ENCODE peak calls at places on chromosomes 1 and 21, in ten cellular contexts. S, M, O, Z, L, V, U, T, Q and G are unnamed samples.

GRCh38 chr1:229136817-229137216 is 134.1 kb upstream of the RAB4A start:
- DNase-seq in S (no peak), M (no peak), O (no peak), Z (no peak), L (no peak), V (no peak), U (no peak), T (no peak), Q (no peak), G (no peak)

GRCh38 chr1:106456832-106457231 is 599.6 kb upstream of the PRMT6 start:
- DNase-seq in S (no peak), M (no peak), O (no peak), Z (no peak), L (no peak), V (no peak), U (no peak), T (no peak), Q (no peak), G (no peak)

GRCh38 chr1:178536844-178537371 is 24.0 kb downstream of the TEX35 start:
- DNase-seq in S (peak), M (peak), O (peak), Z (peak), L (peak), V (peak), U (peak), T (peak), Q (no peak), G (peak)

GRCh38 chr1:216929870-216930582 is 206.8 kb upstream of the ESRRG start:
- DNase-seq in S (peak), M (no peak), O (peak), Z (peak), L (no peak), V (no peak), U (no peak), T (peak), Q (no peak), G (no peak)

GRCh38 chr21:39630827-39631226 is 18.1 kb downstream of the B3GALT5 start:
- DNase-seq in S (peak), M (no peak), O (no peak), Z (peak), L (no peak), V (peak), U (no peak), T (no peak), Q (no peak), G (peak)

GRCh38 chr1:156740307-156740678 is 595 bp downstream of the MRPL24 start:
- DNase-seq in S (no peak), M (no peak), O (no peak), Z (no peak), L (no peak), V (no peak), U (no peak), T (no peak), Q (no peak), G (no peak)

GRCh38 chr1:59332221-59332620 is 35.3 kb downstream of the FGGY start:
- DNase-seq in S (peak), M (no peak), O (no peak), Z (no peak), L (no peak), V (no peak), U (no peak), T (no peak), Q (no peak), G (no peak)

GRCh38 chr1:44811714-44812151 is 3.4 kb downstream of the BTBD19 start:
- DNase-seq in S (peak), M (peak), O (peak), Z (peak), L (no peak), V (peak), U (no peak), T (no peak), Q (peak), G (no peak)

GRCh38 chr1:91712981-91713841 is 172.7 kb downstream of the TGFBR3 start:
- DNase-seq in S (peak), M (peak), O (peak), Z (peak), L (no peak), V (peak), U (no peak), T (peak), Q (no peak), G (no peak)

GRCh38 chr21:39651206-39651605 is 38.5 kb downstream of the B3GALT5 start:
- DNase-seq in S (no peak), M (no peak), O (no peak), Z (no peak), L (no peak), V (no peak), U (no peak), T (no peak), Q (no peak), G (no peak)

GRCh38 chr1:31218705-31219104 is 21.0 kb downstream of the NKAIN1 start:
- DNase-seq in S (no peak), M (no peak), O (no peak), Z (no peak), L (no peak), V (no peak), U (no peak), T (no peak), Q (no peak), G (no peak)

GRCh38 chr1:6235302-6235680 is 473 bp downstream of the ICMT start:
- DNase-seq in S (no peak), M (no peak), O (no peak), Z (no peak), L (no peak), V (no peak), U (no peak), T (no peak), Q (no peak), G (no peak)

GRCh38 chr1:12472798-12473551 is 145.0 kb downstream of the DHRS3 start:
- DNase-seq in S (no peak), M (no peak), O (peak), Z (no peak), L (no peak), V (no peak), U (no peak), T (no peak), Q (no peak), G (no peak)

GRCh38 chr1:228102791-228103620 is at the start of gene C1orf35:
- DNase-seq in S (peak), M (peak), O (peak), Z (peak), L (peak), V (peak), U (peak), T (no peak), Q (peak), G (peak)

GRCh38 chr1:169121146-169121923 is 14.8 kb downstream of the ATP1B1 start:
- DNase-seq in S (peak), M (no peak), O (no peak), Z (no peak), L (no peak), V (no peak), U (no peak), T (no peak), Q (no peak), G (no peak)

GRCh38 chr1:32919811-32920733 is 18.9 kb upstream of the TMEM54 start:
- DNase-seq in S (peak), M (no peak), O (no peak), Z (peak), L (no peak), V (peak), U (peak), T (peak), Q (no peak), G (no peak)

GRCh38 chr21:39666681-39667315 is 54.1 kb downstream of the B3GALT5 start:
- DNase-seq in S (no peak), M (no peak), O (no peak), Z (no peak), L (peak), V (no peak), U (no peak), T (no peak), Q (no peak), G (no peak)

GRCh38 chr1:53390261-53390660 is 62.4 kb upstream of the LRP8 start:
- DNase-seq in S (no peak), M (peak), O (no peak), Z (no peak), L (no peak), V (no peak), U (no peak), T (no peak), Q (peak), G (no peak)

GRCh38 chr1:206566976-206567375 is 45.3 kb downstream of the EIF2D start:
- DNase-seq in S (no peak), M (no peak), O (no peak), Z (no peak), L (no peak), V (no peak), U (no peak), T (no peak), Q (no peak), G (no peak)

GRCh38 chr1:89041055-89041707 is 18.5 kb upstream of the GBP3 start:
- DNase-seq in S (peak), M (no peak), O (peak), Z (peak), L (no peak), V (peak), U (no peak), T (no peak), Q (no peak), G (no peak)

GRCh38 chr1:199551967-199552565 is 475.4 kb upstream of the NR5A2 start:
- DNase-seq in S (peak), M (no peak), O (peak), Z (peak), L (peak), V (peak), U (no peak), T (peak), Q (no peak), G (peak)

GRCh38 chr21:29168874-29169273 is 38.4 kb downstream of the MAP3K7CL start:
- DNase-seq in S (no peak), M (no peak), O (no peak), Z (no peak), L (no peak), V (no peak), U (no peak), T (no peak), Q (no peak), G (no peak)

GRCh38 chr1:15304708-15305326 is 57.8 kb downstream of the FHAD1 start:
- DNase-seq in S (peak), M (peak), O (no peak), Z (peak), L (peak), V (peak), U (peak), T (peak), Q (peak), G (no peak)

GRCh38 chr1:184387069-184387870 is 441 bp downstream of the C1orf21 start:
- DNase-seq in S (peak), M (peak), O (peak), Z (peak), L (peak), V (no peak), U (no peak), T (no peak), Q (peak), G (no peak)

GRCh38 chr1:30868833-30869435 is 39.6 kb downstream of the SDC3 start:
- DNase-seq in S (no peak), M (no peak), O (no peak), Z (no peak), L (no peak), V (no peak), U (no peak), T (no peak), Q (no peak), G (no peak)

GRCh38 chr21:40074710-40075109 is 207.5 kb downstream of the PCP4 start:
- DNase-seq in S (no peak), M (no peak), O (no peak), Z (no peak), L (no peak), V (no peak), U (no peak), T (no peak), Q (no peak), G (no peak)

GRCh38 chr1:86507935-86508582 is 38.8 kb upstream of the CLCA4 start:
- DNase-seq in S (peak), M (no peak), O (peak), Z (peak), L (no peak), V (peak), U (no peak), T (no peak), Q (no peak), G (no peak)

GRCh38 chr1:12026586-12026985 is 7.3 kb downstream of the MIIP start:
- DNase-seq in S (no peak), M (no peak), O (no peak), Z (no peak), L (no peak), V (no peak), U (no peak), T (no peak), Q (no peak), G (no peak)

GRCh38 chr1:61887921-61888564 is 145.8 kb downstream of the PATJ start:
- DNase-seq in S (no peak), M (peak), O (no peak), Z (peak), L (no peak), V (peak), U (no peak), T (no peak), Q (no peak), G (no peak)

DNA sequence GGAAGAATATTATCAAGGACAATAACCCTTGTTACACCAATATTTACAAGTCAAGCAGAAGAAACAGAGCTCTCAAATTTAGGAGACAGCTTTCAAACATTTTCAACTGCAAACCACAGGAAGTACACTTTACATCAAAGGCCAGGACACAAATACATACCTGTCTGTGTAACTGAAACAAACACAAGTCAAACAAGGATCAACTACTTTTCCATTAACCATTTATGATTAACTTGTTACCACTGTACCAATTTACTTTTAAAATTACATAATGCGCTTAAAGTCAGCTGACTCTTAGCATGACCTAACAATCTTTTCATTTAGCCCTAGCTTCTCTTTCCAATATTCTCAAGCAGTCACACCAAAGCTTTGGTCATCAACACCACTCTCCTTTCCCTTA is 43.5 kb downstream of the TRIM33 start:
- DNase-seq in S (no peak), M (no peak), O (no peak), Z (no peak), L (no peak), V (no peak), U (no peak), T (no peak), Q (no peak), G (no peak)
- H3K4me3 ChIP-seq in S (no peak), M (no peak), O (no peak), Z (no peak), L (no peak), V (no peak), U (no peak), T (no peak), Q (no peak), G (no peak)

GRCh38 chr1:200634449-200635122 is 14.0 kb upstream of the KIF14 start:
- DNase-seq in S (no peak), M (no peak), O (no peak), Z (no peak), L (no peak), V (no peak), U (no peak), T (no peak), Q (no peak), G (no peak)
- TF ChIP-seq CTCF in S (peak), M (no peak), O (peak), Z (peak), L (no peak), V (no peak), U (no peak), T (peak), Q (no peak), G (no peak)

GRCh38 chr1:1033731-1034437 is 14.0 kb downstream of the AGRN start:
- DNase-seq in S (no peak), M (no peak), O (no peak), Z (no peak), L (no peak), V (no peak), U (no peak), T (no peak), Q (no peak), G (no peak)

GRCh38 chr1:1031659-1032245 is 11.8 kb downstream of the AGRN start:
- DNase-seq in S (no peak), M (no peak), O (no peak), Z (no peak), L (no peak), V (no peak), U (no peak), T (no peak), Q (no peak), G (no peak)

GRCh38 chr1:1034438-1034759 is 14.5 kb downstream of the AGRN start:
- DNase-seq in S (no peak), M (no peak), O (no peak), Z (no peak), L (no peak), V (no peak), U (no peak), T (no peak), Q (no peak), G (no peak)

GRCh38 chr1:1033009-1033587 is 13.2 kb downstream of the AGRN start:
- DNase-seq in S (peak), M (peak), O (peak), Z (peak), L (peak), V (peak), U (peak), T (no peak), Q (peak), G (peak)

DNA sequence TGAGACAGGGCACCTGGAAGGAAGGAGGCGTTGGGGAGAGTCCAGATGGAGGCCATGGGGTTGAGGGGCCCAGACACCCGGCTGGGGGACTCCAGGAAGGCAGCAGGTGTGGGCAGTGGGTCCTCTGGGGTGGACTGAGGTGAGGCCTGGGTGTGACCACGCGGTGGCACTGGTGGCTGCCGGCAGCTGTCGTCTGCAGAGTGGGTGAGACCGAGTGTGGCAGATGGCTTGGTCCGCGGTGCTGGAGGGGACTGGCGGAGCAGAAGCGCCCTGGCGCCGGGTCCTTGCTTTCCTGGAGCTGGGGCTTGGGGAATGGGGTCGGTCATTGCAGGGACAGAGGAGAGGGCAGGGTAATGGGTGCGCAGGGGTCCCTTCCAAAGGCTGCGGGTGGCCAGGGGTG is 12.5 kb downstream of the AGRN start:
- DNase-seq in S (no peak), M (no peak), O (no peak), Z (no peak), L (peak), V (no peak), U (peak), T (no peak), Q (no peak), G (no peak)
- H3K4me3 ChIP-seq in S (no peak), M (peak), O (no peak), Z (no peak), L (no peak), V (no peak), U (peak), T (no peak), Q (peak), G (peak)

DNA sequence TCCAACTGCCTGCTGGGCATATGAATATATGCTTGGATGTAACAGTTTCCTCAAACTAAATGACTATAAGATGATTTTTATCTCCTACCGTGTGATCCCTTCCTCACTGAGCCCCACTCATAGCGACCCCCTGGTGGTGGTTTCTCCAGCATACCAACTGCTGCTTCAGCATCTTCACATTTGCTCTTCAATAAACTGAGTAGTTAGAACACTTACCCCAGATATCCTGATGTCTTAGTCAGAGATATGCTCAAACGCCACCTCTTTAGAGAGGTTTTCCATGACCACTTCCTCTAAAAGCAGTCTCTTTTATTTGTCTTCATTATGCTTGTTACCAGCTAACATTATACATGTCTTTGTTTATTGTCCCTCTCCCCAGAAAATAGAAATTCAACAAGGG is 10.2 kb upstream of the HNRNPR start:
- DNase-seq in S (no peak), M (no peak), O (no peak), Z (no peak), L (no peak), V (no peak), U (no peak), T (no peak), Q (no peak), G (no peak)
- TF ChIP-seq CTCF in S (no peak), M (no peak), O (peak), Z (peak), L (no peak), V (no peak), U (no peak), T (no peak), Q (no peak), G (peak)

DNA sequence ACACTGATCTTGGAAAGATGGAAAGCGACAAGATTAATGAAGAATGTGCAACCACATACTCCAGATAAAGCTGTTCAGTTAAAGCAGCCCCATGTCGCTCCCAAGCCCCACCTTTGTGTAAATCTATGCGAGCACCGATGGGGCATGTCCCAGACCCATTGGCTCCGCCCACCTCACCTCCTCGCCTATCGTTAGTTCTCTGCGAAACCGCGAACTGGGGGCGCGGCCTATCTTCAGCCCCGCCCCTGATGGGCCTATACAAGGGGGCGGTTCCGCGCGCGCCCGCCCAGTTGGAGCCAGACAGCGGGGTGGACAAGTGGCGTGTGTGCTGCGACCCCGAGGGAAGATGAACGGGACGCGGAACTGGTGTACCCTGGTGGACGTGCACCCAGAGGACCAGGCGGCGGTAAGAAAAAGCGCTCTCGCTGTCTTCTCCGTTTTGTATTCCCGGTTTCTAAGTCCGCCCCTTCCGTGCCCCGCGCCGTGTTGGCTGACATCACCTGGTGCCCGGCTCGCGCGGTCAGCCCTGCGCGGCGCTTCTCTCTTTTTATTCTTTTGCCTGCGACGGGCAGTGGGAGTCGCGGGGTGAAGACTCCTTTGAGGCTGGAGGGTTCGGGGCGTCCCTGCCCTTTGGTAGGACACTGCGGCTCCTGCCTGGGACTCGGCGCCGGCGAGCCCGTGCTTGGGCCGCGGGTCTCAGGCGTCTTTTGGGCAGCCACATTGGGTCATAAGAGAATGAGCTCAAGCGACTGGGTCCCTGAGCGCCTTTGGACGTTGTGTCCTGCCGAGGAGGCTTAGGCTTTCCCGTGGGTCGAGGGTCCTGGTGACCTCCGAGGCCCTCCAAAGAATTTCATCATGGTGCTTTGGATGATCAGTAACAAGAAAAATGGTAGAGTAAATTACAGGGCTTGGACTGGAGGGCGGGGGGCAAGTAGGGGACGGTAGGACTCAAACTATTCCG is at the start of gene TUFT1:
- DNase-seq in S (peak), M (peak), O (peak), Z (peak), L (peak), V (peak), U (peak), T (peak), Q (peak), G (peak)
- H3K4me3 ChIP-seq in S (peak), M (peak), O (peak), Z (peak), L (peak), V (peak), U (peak), T (peak), Q (peak), G (peak)

GRCh38 chr1:25904942-25905679 is 1.1 kb downstream of the STMN1 start:
- DNase-seq in S (peak), M (peak), O (peak), Z (peak), L (peak), V (peak), U (peak), T (peak), Q (peak), G (peak)
- TF ChIP-seq CTCF in S (no peak), M (peak), O (peak), Z (peak), L (no peak), V (peak), U (no peak), T (peak), Q (no peak), G (peak)

GRCh38 chr1:3355894-3356826 is 98.3 kb upstream of the ARHGEF16 start:
- DNase-seq in S (no peak), M (no peak), O (no peak), Z (no peak), L (no peak), V (no peak), U (no peak), T (no peak), Q (no peak), G (no peak)
- H3K4me3 ChIP-seq in S (no peak), M (no peak), O (no peak), Z (no peak), L (no peak), V (no peak), U (no peak), T (no peak), Q (no peak), G (no peak)